ENCODE peak calls at places on chromosomes 13 and 19, in six cellular contexts. One of them, this sample, is unnamed.

GRCh38 chr19:48571378-48572162 is 19.6 kb downstream of the SULT2B1 start:
- DNase-seq in KG1: no peak
- DNase-seq in NCI-H146: peak
- DNase-seq in nephron progenitor cell: no peak
- DNase-seq in head of caudate nucleus: no peak
- DNase-seq in T-helper 1 cell: no peak
- DNase-seq in this sample: no peak

GRCh38 chr13:61286148-61286745 is 129.4 kb downstream of the PCDH20 start:
- DNase-seq in KG1: peak
- DNase-seq in NCI-H146: peak
- DNase-seq in nephron progenitor cell: no peak
- DNase-seq in head of caudate nucleus: no peak
- DNase-seq in T-helper 1 cell: no peak
- DNase-seq in this sample: peak

GRCh38 chr13:71770710-71771109 is 96.3 kb downstream of the DACH1 start:
- DNase-seq in KG1: no peak
- DNase-seq in NCI-H146: no peak
- DNase-seq in nephron progenitor cell: no peak
- DNase-seq in head of caudate nucleus: no peak
- DNase-seq in T-helper 1 cell: no peak
- DNase-seq in this sample: no peak

GRCh38 chr19:34431681-34432402 is 3.7 kb downstream of the UBA2 start:
- DNase-seq in KG1: no peak
- DNase-seq in NCI-H146: no peak
- DNase-seq in nephron progenitor cell: no peak
- DNase-seq in head of caudate nucleus: no peak
- DNase-seq in T-helper 1 cell: no peak
- DNase-seq in this sample: no peak

GRCh38 chr19:3163230-3163886 is 15.2 kb upstream of the S1PR4 start:
- DNase-seq in KG1: no peak
- DNase-seq in NCI-H146: peak
- DNase-seq in nephron progenitor cell: peak
- DNase-seq in head of caudate nucleus: peak
- DNase-seq in T-helper 1 cell: peak
- DNase-seq in this sample: peak

GRCh38 chr19:5131866-5132561 is 163.1 kb downstream of the KDM4B start:
- DNase-seq in KG1: no peak
- DNase-seq in NCI-H146: no peak
- DNase-seq in nephron progenitor cell: no peak
- DNase-seq in head of caudate nucleus: no peak
- DNase-seq in T-helper 1 cell: no peak
- DNase-seq in this sample: no peak

GRCh38 chr19:16896098-16896912 is 7.5 kb downstream of the F2RL3 start:
- DNase-seq in KG1: no peak
- DNase-seq in NCI-H146: peak
- DNase-seq in nephron progenitor cell: peak
- DNase-seq in head of caudate nucleus: no peak
- DNase-seq in T-helper 1 cell: no peak
- DNase-seq in this sample: no peak

GRCh38 chr13:45108716-45109706 is 11.3 kb upstream of the GTF2F2 start:
- DNase-seq in KG1: no peak
- DNase-seq in NCI-H146: no peak
- DNase-seq in nephron progenitor cell: peak
- DNase-seq in head of caudate nucleus: no peak
- DNase-seq in T-helper 1 cell: no peak
- DNase-seq in this sample: no peak

GRCh38 chr13:23547000-23547590 is 23.1 kb upstream of the TNFRSF19 start:
- DNase-seq in KG1: no peak
- DNase-seq in NCI-H146: no peak
- DNase-seq in nephron progenitor cell: peak
- DNase-seq in head of caudate nucleus: no peak
- DNase-seq in T-helper 1 cell: no peak
- DNase-seq in this sample: no peak

GRCh38 chr13:58478858-58479257 is 847.3 kb downstream of the PCDH17 start:
- DNase-seq in KG1: no peak
- DNase-seq in NCI-H146: no peak
- DNase-seq in nephron progenitor cell: no peak
- DNase-seq in head of caudate nucleus: no peak
- DNase-seq in T-helper 1 cell: no peak
- DNase-seq in this sample: no peak

GRCh38 chr19:46478356-46478986 is 7.1 kb upstream of the PNMA8A start:
- DNase-seq in KG1: no peak
- DNase-seq in NCI-H146: peak
- DNase-seq in nephron progenitor cell: peak
- DNase-seq in head of caudate nucleus: peak
- DNase-seq in T-helper 1 cell: no peak
- DNase-seq in this sample: no peak

GRCh38 chr19:47221080-47221841 is 9.7 kb downstream of the BBC3 start:
- DNase-seq in KG1: no peak
- DNase-seq in NCI-H146: no peak
- DNase-seq in nephron progenitor cell: no peak
- DNase-seq in head of caudate nucleus: no peak
- DNase-seq in T-helper 1 cell: no peak
- DNase-seq in this sample: no peak

GRCh38 chr13:113749507-113749906 is 9.5 kb upstream of the TMEM255B start:
- DNase-seq in KG1: no peak
- DNase-seq in NCI-H146: no peak
- DNase-seq in nephron progenitor cell: no peak
- DNase-seq in head of caudate nucleus: no peak
- DNase-seq in T-helper 1 cell: no peak
- DNase-seq in this sample: no peak

GRCh38 chr13:108269601-108270328 is at the start of gene TNFSF13B:
- DNase-seq in KG1: peak
- DNase-seq in NCI-H146: peak
- DNase-seq in nephron progenitor cell: peak
- DNase-seq in head of caudate nucleus: peak
- DNase-seq in T-helper 1 cell: peak
- DNase-seq in this sample: peak

GRCh38 chr13:106701810-106702341 is 133.9 kb upstream of the ARGLU1 start:
- DNase-seq in KG1: no peak
- DNase-seq in NCI-H146: no peak
- DNase-seq in nephron progenitor cell: no peak
- DNase-seq in head of caudate nucleus: no peak
- DNase-seq in T-helper 1 cell: no peak
- DNase-seq in this sample: no peak

GRCh38 chr19:4737955-4738580 is 14.4 kb upstream of the DPP9 start:
- DNase-seq in KG1: no peak
- DNase-seq in NCI-H146: peak
- DNase-seq in nephron progenitor cell: no peak
- DNase-seq in head of caudate nucleus: no peak
- DNase-seq in T-helper 1 cell: no peak
- DNase-seq in this sample: no peak

GRCh38 chr19:34269968-34270621 is 15.7 kb downstream of the GARRE1 start:
- DNase-seq in KG1: peak
- DNase-seq in NCI-H146: no peak
- DNase-seq in nephron progenitor cell: peak
- DNase-seq in head of caudate nucleus: no peak
- DNase-seq in T-helper 1 cell: peak
- DNase-seq in this sample: peak

GRCh38 chr13:21567714-21568113 is 36.3 kb downstream of the MICU2 start:
- DNase-seq in KG1: no peak
- DNase-seq in NCI-H146: no peak
- DNase-seq in nephron progenitor cell: no peak
- DNase-seq in head of caudate nucleus: no peak
- DNase-seq in T-helper 1 cell: no peak
- DNase-seq in this sample: no peak

GRCh38 chr13:113560645-113561416 is 23.7 kb upstream of the TFDP1 start:
- DNase-seq in KG1: no peak
- DNase-seq in NCI-H146: no peak
- DNase-seq in nephron progenitor cell: no peak
- DNase-seq in head of caudate nucleus: peak
- DNase-seq in T-helper 1 cell: no peak
- DNase-seq in this sample: no peak

GRCh38 chr19:46732172-46732938 is 13.5 kb upstream of the FKRP start:
- DNase-seq in KG1: no peak
- DNase-seq in NCI-H146: no peak
- DNase-seq in nephron progenitor cell: no peak
- DNase-seq in head of caudate nucleus: no peak
- DNase-seq in T-helper 1 cell: no peak
- DNase-seq in this sample: no peak

GRCh38 chr13:47038196-47038595 is 141.3 kb upstream of the HTR2A start:
- DNase-seq in KG1: no peak
- DNase-seq in NCI-H146: no peak
- DNase-seq in nephron progenitor cell: no peak
- DNase-seq in head of caudate nucleus: no peak
- DNase-seq in T-helper 1 cell: no peak
- DNase-seq in this sample: no peak

GRCh38 chr13:84118845-84119409 is 236.7 kb upstream of the SLITRK1 start:
- DNase-seq in KG1: no peak
- DNase-seq in NCI-H146: no peak
- DNase-seq in nephron progenitor cell: no peak
- DNase-seq in head of caudate nucleus: no peak
- DNase-seq in T-helper 1 cell: no peak
- DNase-seq in this sample: no peak

GRCh38 chr13:102769679-102770078 is 3.9 kb downstream of the TEX30 start:
- DNase-seq in KG1: no peak
- DNase-seq in NCI-H146: no peak
- DNase-seq in nephron progenitor cell: no peak
- DNase-seq in head of caudate nucleus: no peak
- DNase-seq in T-helper 1 cell: no peak
- DNase-seq in this sample: no peak

GRCh38 chr13:33112745-33113144 is 96.5 kb downstream of the KL start:
- DNase-seq in KG1: no peak
- DNase-seq in NCI-H146: no peak
- DNase-seq in nephron progenitor cell: no peak
- DNase-seq in head of caudate nucleus: no peak
- DNase-seq in T-helper 1 cell: no peak
- DNase-seq in this sample: no peak

GRCh38 chr13:102872531-102872930 is 26.7 kb downstream of the ERCC5 start:
- DNase-seq in KG1: no peak
- DNase-seq in NCI-H146: no peak
- DNase-seq in nephron progenitor cell: no peak
- DNase-seq in head of caudate nucleus: no peak
- DNase-seq in T-helper 1 cell: no peak
- DNase-seq in this sample: no peak

GRCh38 chr19:41186971-41187883 is 5.8 kb upstream of the CYP2S1 start:
- DNase-seq in KG1: no peak
- DNase-seq in NCI-H146: no peak
- DNase-seq in nephron progenitor cell: no peak
- DNase-seq in head of caudate nucleus: no peak
- DNase-seq in T-helper 1 cell: no peak
- DNase-seq in this sample: no peak

GRCh38 chr13:91534996-91535395 is 136.6 kb downstream of the GPC5 start:
- DNase-seq in KG1: no peak
- DNase-seq in NCI-H146: no peak
- DNase-seq in nephron progenitor cell: no peak
- DNase-seq in head of caudate nucleus: no peak
- DNase-seq in T-helper 1 cell: no peak
- DNase-seq in this sample: no peak

GRCh38 chr13:64936879-64937278 is 2293.3 kb downstream of the PCDH9 start:
- DNase-seq in KG1: no peak
- DNase-seq in NCI-H146: peak
- DNase-seq in nephron progenitor cell: no peak
- DNase-seq in head of caudate nucleus: no peak
- DNase-seq in T-helper 1 cell: no peak
- DNase-seq in this sample: no peak

GRCh38 chr13:44046428-44046827 is 166.7 kb downstream of the LACC1 start:
- DNase-seq in KG1: no peak
- DNase-seq in NCI-H146: no peak
- DNase-seq in nephron progenitor cell: no peak
- DNase-seq in head of caudate nucleus: no peak
- DNase-seq in T-helper 1 cell: no peak
- DNase-seq in this sample: no peak

GRCh38 chr19:54207908-54208783 is 7.5 kb downstream of the RPS9 start:
- DNase-seq in KG1: peak
- DNase-seq in NCI-H146: no peak
- DNase-seq in nephron progenitor cell: no peak
- DNase-seq in head of caudate nucleus: peak
- DNase-seq in T-helper 1 cell: no peak
- DNase-seq in this sample: peak

GRCh38 chr13:95136638-95137037 is 164.6 kb downstream of the ABCC4 start:
- DNase-seq in KG1: no peak
- DNase-seq in NCI-H146: no peak
- DNase-seq in nephron progenitor cell: no peak
- DNase-seq in head of caudate nucleus: no peak
- DNase-seq in T-helper 1 cell: no peak
- DNase-seq in this sample: no peak

GRCh38 chr13:51906581-51906980 is 44.8 kb downstream of the CCDC70 start:
- DNase-seq in KG1: no peak
- DNase-seq in NCI-H146: peak
- DNase-seq in nephron progenitor cell: no peak
- DNase-seq in head of caudate nucleus: no peak
- DNase-seq in T-helper 1 cell: no peak
- DNase-seq in this sample: no peak

GRCh38 chr19:4217429-4218264 is 11.7 kb upstream of the EBI3 start:
- DNase-seq in KG1: no peak
- DNase-seq in NCI-H146: no peak
- DNase-seq in nephron progenitor cell: no peak
- DNase-seq in head of caudate nucleus: no peak
- DNase-seq in T-helper 1 cell: no peak
- DNase-seq in this sample: no peak

GRCh38 chr13:74929436-74929835 is 552.5 kb downstream of the TBC1D4 start:
- DNase-seq in KG1: no peak
- DNase-seq in NCI-H146: no peak
- DNase-seq in nephron progenitor cell: no peak
- DNase-seq in head of caudate nucleus: no peak
- DNase-seq in T-helper 1 cell: no peak
- DNase-seq in this sample: no peak

GRCh38 chr13:104414771-104415170 is 1348.6 kb upstream of the SLC10A2 start:
- DNase-seq in KG1: no peak
- DNase-seq in NCI-H146: no peak
- DNase-seq in nephron progenitor cell: no peak
- DNase-seq in head of caudate nucleus: no peak
- DNase-seq in T-helper 1 cell: no peak
- DNase-seq in this sample: no peak

GRCh38 chr19:543912-544608 is at the start of gene GZMM:
- DNase-seq in KG1: no peak
- DNase-seq in NCI-H146: no peak
- DNase-seq in nephron progenitor cell: no peak
- DNase-seq in head of caudate nucleus: no peak
- DNase-seq in T-helper 1 cell: peak
- DNase-seq in this sample: no peak